ENCODE peak calls at places on chromosomes 4 and X, in eight cellular contexts. One of them, this sample, is unnamed.

GRCh38 chr4:123250843-123251242 is 145.8 kb upstream of the SPRY1 start:
- DNase-seq in SW480: no peak
- DNase-seq in ELR: no peak
- DNase-seq in activated CD4-positive, alpha-beta T cell treated with anti-CD3 and anti-CD28 coated beads, Interleukin-2, amount 50 U/mL, for 1 hour: no peak
- DNase-seq in NCI-H187: no peak
- DNase-seq in RPMI7951: peak; percentile 9
- DNase-seq in amygdala: no peak
- DNase-seq in NCI-H524: no peak
- DNase-seq in this sample: no peak

GRCh38 chr4:84491420-84491819 is 7.7 kb downstream of the NKX6-1 start:
- DNase-seq in activated CD4-positive, alpha-beta T cell treated with anti-CD3 and anti-CD28 coated beads, Interleukin-2, amount 50 U/mL, for 1 hour: no peak
- DNase-seq in SW480: no peak
- DNase-seq in ELR: no peak
- DNase-seq in NCI-H524: no peak
- DNase-seq in RPMI7951: no peak
- DNase-seq in NCI-H187: no peak
- DNase-seq in amygdala: no peak
- DNase-seq in this sample: no peak

GRCh38 chrX:48520976-48521352 is 644 bp upstream of the EBP start:
- DNase-seq in amygdala: no peak
- DNase-seq in NCI-H524: peak; percentile 55
- DNase-seq in ELR: peak; percentile 17
- DNase-seq in RPMI7951: peak; percentile 29
- DNase-seq in SW480: no peak
- DNase-seq in NCI-H187: no peak
- DNase-seq in activated CD4-positive, alpha-beta T cell treated with anti-CD3 and anti-CD28 coated beads, Interleukin-2, amount 50 U/mL, for 1 hour: no peak
- DNase-seq in this sample: no peak

GRCh38 chr4:72319596-72319995 is 249.4 kb downstream of the ADAMTS3 start:
- DNase-seq in NCI-H187: no peak
- DNase-seq in RPMI7951: peak; percentile 72
- DNase-seq in NCI-H524: no peak
- DNase-seq in amygdala: no peak
- DNase-seq in SW480: no peak
- DNase-seq in ELR: peak; percentile 84
- DNase-seq in activated CD4-positive, alpha-beta T cell treated with anti-CD3 and anti-CD28 coated beads, Interleukin-2, amount 50 U/mL, for 1 hour: no peak
- DNase-seq in this sample: peak; percentile 55

GRCh38 chrX:24242649-24243556 is 71.0 kb downstream of the SUPT20HL2 start:
- DNase-seq in NCI-H524: no peak
- DNase-seq in NCI-H187: no peak
- DNase-seq in amygdala: no peak
- DNase-seq in RPMI7951: peak; percentile 89
- DNase-seq in ELR: peak; percentile 15
- DNase-seq in activated CD4-positive, alpha-beta T cell treated with anti-CD3 and anti-CD28 coated beads, Interleukin-2, amount 50 U/mL, for 1 hour: no peak
- DNase-seq in SW480: no peak
- DNase-seq in this sample: peak; percentile 40

GRCh38 chr4:152673489-152673888 is 6.3 kb downstream of the TMEM154 start:
- DNase-seq in NCI-H187: no peak
- DNase-seq in amygdala: no peak
- DNase-seq in activated CD4-positive, alpha-beta T cell treated with anti-CD3 and anti-CD28 coated beads, Interleukin-2, amount 50 U/mL, for 1 hour: no peak
- DNase-seq in SW480: no peak
- DNase-seq in ELR: no peak
- DNase-seq in RPMI7951: no peak
- DNase-seq in NCI-H524: no peak
- DNase-seq in this sample: no peak

GRCh38 chrX:63656871-63657580 is 128.0 kb downstream of the ARHGEF9 start:
- DNase-seq in ELR: peak; percentile 81
- DNase-seq in amygdala: no peak
- DNase-seq in activated CD4-positive, alpha-beta T cell treated with anti-CD3 and anti-CD28 coated beads, Interleukin-2, amount 50 U/mL, for 1 hour: no peak
- DNase-seq in NCI-H187: no peak
- DNase-seq in RPMI7951: peak; percentile 66
- DNase-seq in SW480: no peak
- DNase-seq in NCI-H524: no peak
- DNase-seq in this sample: no peak

GRCh38 chrX:43870758-43871419 is 11.4 kb downstream of the MAOB start:
- DNase-seq in RPMI7951: no peak
- DNase-seq in SW480: no peak
- DNase-seq in NCI-H187: no peak
- DNase-seq in NCI-H524: no peak
- DNase-seq in activated CD4-positive, alpha-beta T cell treated with anti-CD3 and anti-CD28 coated beads, Interleukin-2, amount 50 U/mL, for 1 hour: no peak
- DNase-seq in amygdala: no peak
- DNase-seq in ELR: no peak
- DNase-seq in this sample: no peak

GRCh38 chr4:185534850-185535761 is at the start of gene PDLIM3:
- DNase-seq in activated CD4-positive, alpha-beta T cell treated with anti-CD3 and anti-CD28 coated beads, Interleukin-2, amount 50 U/mL, for 1 hour: no peak
- DNase-seq in SW480: peak; percentile 72
- DNase-seq in amygdala: peak; percentile 80
- DNase-seq in RPMI7951: peak; percentile 58
- DNase-seq in ELR: peak; percentile 48
- DNase-seq in NCI-H187: no peak
- DNase-seq in NCI-H524: peak; percentile 42
- DNase-seq in this sample: peak; percentile 47